ENCODE peak calls at places on chromosomes 7 and 10, in eight cellular contexts. One of them, this sample, is unnamed. For H3K27me3, the result is how much of the 10 kb centered on the place peaks cover.

GRCh38 chr7:17863095-17863814 is 77.0 kb downstream of the SNX13 start:
- DNase-seq in heart right ventricle: no peak
- DNase-seq in AG04450: no peak
- DNase-seq in fibroblast of lung: no peak
- DNase-seq in cardiac muscle cell: no peak
- DNase-seq in Panc1: no peak
- DNase-seq in hepatocyte: no peak
- DNase-seq in Caco-2: no peak
- DNase-seq in this sample: no peak

GRCh38 chr7:30726296-30727006 is 25.5 kb upstream of the INMT start:
- DNase-seq in heart right ventricle: no peak
- DNase-seq in AG04450: no peak
- DNase-seq in fibroblast of lung: no peak
- DNase-seq in cardiac muscle cell: no peak
- DNase-seq in Panc1: no peak
- DNase-seq in hepatocyte: no peak
- DNase-seq in Caco-2: no peak
- DNase-seq in this sample: no peak

GRCh38 chr7:35253680-35254495 is at the start of gene TBX20:
- DNase-seq in heart right ventricle: peak
- DNase-seq in AG04450: no peak
- DNase-seq in fibroblast of lung: peak
- DNase-seq in cardiac muscle cell: peak
- DNase-seq in Panc1: no peak
- DNase-seq in hepatocyte: peak
- DNase-seq in Caco-2: peak
- DNase-seq in this sample: peak

GRCh38 chr7:158975526-158976467 is 119.4 kb downstream of the DYNC2I1 start:
- DNase-seq in heart right ventricle: no peak
- DNase-seq in AG04450: no peak
- DNase-seq in fibroblast of lung: no peak
- DNase-seq in cardiac muscle cell: no peak
- DNase-seq in Panc1: no peak
- DNase-seq in hepatocyte: no peak
- DNase-seq in Caco-2: no peak
- DNase-seq in this sample: peak

GRCh38 chr10:82866424-82867020 is 991.5 kb downstream of the NRG3 start:
- DNase-seq in heart right ventricle: no peak
- DNase-seq in AG04450: no peak
- DNase-seq in fibroblast of lung: peak
- DNase-seq in cardiac muscle cell: peak
- DNase-seq in Panc1: no peak
- DNase-seq in hepatocyte: no peak
- DNase-seq in Caco-2: no peak
- DNase-seq in this sample: no peak

GRCh38 chr10:86795353-86795752 is 38.9 kb downstream of the BMPR1A start:
- DNase-seq in heart right ventricle: no peak
- DNase-seq in AG04450: peak
- DNase-seq in fibroblast of lung: peak
- DNase-seq in cardiac muscle cell: peak
- DNase-seq in Panc1: peak
- DNase-seq in hepatocyte: peak
- DNase-seq in Caco-2: no peak
- DNase-seq in this sample: no peak

GRCh38 chr7:51593638-51594037 is 277.0 kb upstream of the COBL start:
- DNase-seq in heart right ventricle: no peak
- DNase-seq in AG04450: no peak
- DNase-seq in fibroblast of lung: no peak
- DNase-seq in cardiac muscle cell: no peak
- DNase-seq in Panc1: no peak
- DNase-seq in hepatocyte: no peak
- DNase-seq in Caco-2: no peak
- DNase-seq in this sample: no peak

GRCh38 chr7:20331231-20331880 is 656 bp downstream of the ITGB8 start:
- DNase-seq in heart right ventricle: peak
- DNase-seq in AG04450: no peak
- DNase-seq in fibroblast of lung: peak
- DNase-seq in cardiac muscle cell: peak
- DNase-seq in Panc1: no peak
- DNase-seq in hepatocyte: peak
- DNase-seq in Caco-2: peak
- DNase-seq in this sample: peak

GRCh38 chr10:102714621-102715455 is at the start of gene SFXN2:
- DNase-seq in heart right ventricle: peak
- DNase-seq in AG04450: no peak
- DNase-seq in fibroblast of lung: no peak
- DNase-seq in cardiac muscle cell: no peak
- DNase-seq in Panc1: no peak
- DNase-seq in hepatocyte: peak
- DNase-seq in Caco-2: peak
- DNase-seq in this sample: peak

GRCh38 chr7:144594580-144594979 is 191.1 kb upstream of the NOBOX start:
- DNase-seq in heart right ventricle: no peak
- DNase-seq in AG04450: no peak
- DNase-seq in fibroblast of lung: no peak
- DNase-seq in cardiac muscle cell: no peak
- DNase-seq in Panc1: no peak
- DNase-seq in hepatocyte: no peak
- DNase-seq in Caco-2: no peak
- DNase-seq in this sample: no peak

GRCh38 chr7:92205987-92206386 is 27.0 kb upstream of the LRRD1 start:
- DNase-seq in heart right ventricle: no peak
- DNase-seq in AG04450: no peak
- DNase-seq in fibroblast of lung: no peak
- DNase-seq in cardiac muscle cell: no peak
- DNase-seq in Panc1: no peak
- DNase-seq in hepatocyte: no peak
- DNase-seq in Caco-2: no peak
- DNase-seq in this sample: peak

GRCh38 chr7:151631149-151631967 is 111.7 kb upstream of the RHEB start:
- DNase-seq in heart right ventricle: no peak
- DNase-seq in AG04450: no peak
- DNase-seq in fibroblast of lung: peak
- DNase-seq in cardiac muscle cell: peak
- DNase-seq in Panc1: no peak
- DNase-seq in hepatocyte: no peak
- DNase-seq in Caco-2: no peak
- DNase-seq in this sample: peak
- TF ChIP-seq CTCF in heart right ventricle: no peak
- TF ChIP-seq CTCF in AG04450: peak
- TF ChIP-seq CTCF in fibroblast of lung: peak
- TF ChIP-seq CTCF in cardiac muscle cell: no peak
- TF ChIP-seq CTCF in Panc1: no peak
- TF ChIP-seq CTCF in hepatocyte: no peak
- TF ChIP-seq CTCF in Caco-2: peak
- TF ChIP-seq CTCF in this sample: no peak

GRCh38 chr10:75592888-75593643 is 161.6 kb downstream of the LRMDA start:
- DNase-seq in heart right ventricle: peak
- DNase-seq in AG04450: no peak
- DNase-seq in fibroblast of lung: no peak
- DNase-seq in cardiac muscle cell: peak
- DNase-seq in Panc1: no peak
- DNase-seq in hepatocyte: no peak
- DNase-seq in Caco-2: no peak
- DNase-seq in this sample: no peak
- H3K4me3 ChIP-seq in heart right ventricle: peak
- H3K4me3 ChIP-seq in AG04450: no peak
- H3K4me3 ChIP-seq in fibroblast of lung: no peak
- H3K4me3 ChIP-seq in cardiac muscle cell: no peak
- H3K4me3 ChIP-seq in Panc1: no peak
- H3K4me3 ChIP-seq in hepatocyte: no peak
- H3K4me3 ChIP-seq in Caco-2: no peak
- H3K4me3 ChIP-seq in this sample: no peak

DNA sequence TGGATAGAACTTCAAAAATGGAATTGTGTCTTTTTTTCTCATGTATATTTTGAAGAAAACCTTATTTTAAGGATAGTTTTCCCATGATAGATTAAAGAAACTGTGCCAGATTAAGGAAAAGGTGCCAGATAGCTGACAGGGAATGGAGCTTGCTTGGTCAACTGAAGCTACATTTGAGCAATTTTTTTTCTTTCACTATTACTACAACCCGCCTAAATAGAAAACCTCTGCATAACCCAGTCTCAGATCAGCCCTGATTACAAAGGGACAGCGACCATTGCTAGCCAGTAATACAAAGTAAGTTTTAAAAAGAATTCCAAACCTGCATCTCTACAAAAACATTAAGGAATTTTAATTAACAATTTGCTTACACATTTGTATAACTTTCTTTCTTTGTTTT is 1123.4 kb upstream of the LRRTM3 start:
- DNase-seq in heart right ventricle: no peak
- DNase-seq in AG04450: no peak
- DNase-seq in fibroblast of lung: no peak
- DNase-seq in cardiac muscle cell: no peak
- DNase-seq in Panc1: no peak
- DNase-seq in hepatocyte: no peak
- DNase-seq in Caco-2: no peak
- DNase-seq in this sample: no peak
- H3K27me3 ChIP-seq in heart right ventricle: under half
- H3K27me3 ChIP-seq in AG04450: under half
- H3K27me3 ChIP-seq in fibroblast of lung: under half
- H3K27me3 ChIP-seq in cardiac muscle cell: under half
- H3K27me3 ChIP-seq in Panc1: under half
- H3K27me3 ChIP-seq in hepatocyte: under half
- H3K27me3 ChIP-seq in Caco-2: under half
- H3K27me3 ChIP-seq in this sample: under half

GRCh38 chr10:69407621-69408301 is 9.0 kb downstream of the TACR2 start:
- DNase-seq in heart right ventricle: no peak
- DNase-seq in AG04450: no peak
- DNase-seq in fibroblast of lung: no peak
- DNase-seq in cardiac muscle cell: peak
- DNase-seq in Panc1: no peak
- DNase-seq in hepatocyte: no peak
- DNase-seq in Caco-2: peak
- DNase-seq in this sample: peak
- TF ChIP-seq CTCF in heart right ventricle: no peak
- TF ChIP-seq CTCF in AG04450: no peak
- TF ChIP-seq CTCF in fibroblast of lung: no peak
- TF ChIP-seq CTCF in cardiac muscle cell: peak
- TF ChIP-seq CTCF in Panc1: peak
- TF ChIP-seq CTCF in hepatocyte: peak
- TF ChIP-seq CTCF in Caco-2: peak
- TF ChIP-seq CTCF in this sample: peak

This sample was measured in endodermal cell.